ENCODE peak calls at places on chromosomes 3 and 15, in eight cellular contexts. G is stomach, D is HCT116, K is SK-N-SH, U is psoas muscle, J is bronchial epithelial cell, C is fibroblast of lung, V is ascending aorta. S is an unnamed sample.

GRCh38 chr3:57627976-57628375 is 30.8 kb upstream of the ARF4 start:
- DNase-seq in G (no peak), D (no peak), K (no peak), U (no peak), J (no peak), C (peak), V (no peak), S (no peak)

GRCh38 chr15:70113304-70113700 is 15.6 kb upstream of the TLE3 start:
- DNase-seq in G (peak), D (no peak), K (no peak), U (peak), J (no peak), C (no peak), V (peak), S (no peak)

GRCh38 chr3:69204315-69204957 is 82.0 kb upstream of the LMOD3 start:
- DNase-seq in G (no peak), D (no peak), K (no peak), U (no peak), J (peak), C (peak), V (no peak), S (no peak)

GRCh38 chr3:134644731-134645514 is 5.9 kb downstream of the KY start:
- DNase-seq in G (no peak), D (no peak), K (no peak), U (peak), J (no peak), C (peak), V (no peak), S (no peak)

GRCh38 chr3:55177749-55178148 is 249.9 kb upstream of the LRTM1 start:
- DNase-seq in G (no peak), D (no peak), K (no peak), U (no peak), J (no peak), C (peak), V (no peak), S (no peak)

GRCh38 chr15:61467823-61468222 is 238.7 kb upstream of the RORA start:
- DNase-seq in G (no peak), D (no peak), K (no peak), U (no peak), J (no peak), C (no peak), V (no peak), S (no peak)

GRCh38 chr3:52102934-52103333 is 46.6 kb upstream of the DUSP7 start:
- DNase-seq in G (no peak), D (no peak), K (no peak), U (no peak), J (no peak), C (no peak), V (no peak), S (no peak)

GRCh38 chr3:27905625-27906024 is 183.5 kb upstream of the EOMES start:
- DNase-seq in G (no peak), D (no peak), K (no peak), U (no peak), J (no peak), C (no peak), V (no peak), S (no peak)

GRCh38 chr15:99268431-99268830 is 17.1 kb downstream of the LRRC28 start:
- DNase-seq in G (no peak), D (no peak), K (no peak), U (no peak), J (no peak), C (no peak), V (no peak), S (no peak)

GRCh38 chr3:131036200-131036816 is 9.6 kb downstream of the NEK11 start:
- DNase-seq in G (no peak), D (no peak), K (no peak), U (no peak), J (peak), C (peak), V (no peak), S (peak)

GRCh38 chr3:183073839-183074615 is 25.3 kb downstream of the MCCC1 start:
- DNase-seq in G (no peak), D (peak), K (no peak), U (no peak), J (peak), C (no peak), V (no peak), S (peak)

GRCh38 chr3:72369681-72370080 is 478.6 kb downstream of the SHQ1 start:
- DNase-seq in G (no peak), D (no peak), K (no peak), U (no peak), J (no peak), C (no peak), V (no peak), S (no peak)

GRCh38 chr3:175386630-175387029 is 527.5 kb downstream of the NAALADL2 start:
- DNase-seq in G (no peak), D (no peak), K (no peak), U (no peak), J (peak), C (peak), V (no peak), S (peak)

GRCh38 chr3:39592306-39592705 is 124.8 kb downstream of the MOBP start:
- DNase-seq in G (no peak), D (no peak), K (no peak), U (no peak), J (peak), C (no peak), V (no peak), S (no peak)

GRCh38 chr3:12829886-12830784 is 11.2 kb downstream of the RPL32 start:
- DNase-seq in G (no peak), D (no peak), K (peak), U (no peak), J (peak), C (no peak), V (no peak), S (no peak)

GRCh38 chr3:133843634-133844033 is 38.0 kb downstream of the SRPRB start:
- DNase-seq in G (no peak), D (no peak), K (no peak), U (no peak), J (no peak), C (peak), V (no peak), S (peak)

GRCh38 chr3:42705962-42706585 is 3.5 kb upstream of the HHATL start:
- DNase-seq in G (no peak), D (no peak), K (no peak), U (no peak), J (no peak), C (no peak), V (no peak), S (no peak)

GRCh38 chr3:27749640-27750039 is 27.5 kb upstream of the EOMES start:
- DNase-seq in G (no peak), D (no peak), K (no peak), U (no peak), J (no peak), C (no peak), V (no peak), S (no peak)

GRCh38 chr3:196218155-196218712 is 1.9 kb downstream of the SLC51A start:
- DNase-seq in G (no peak), D (no peak), K (no peak), U (no peak), J (no peak), C (no peak), V (no peak), S (no peak)

GRCh38 chr3:12187448-12188327 is 29.0 kb upstream of the TIMP4 start:
- DNase-seq in G (no peak), D (no peak), K (no peak), U (no peak), J (peak), C (peak), V (no peak), S (no peak)

GRCh38 chr3:51971350-51971749 is 2.5 kb downstream of the ABHD14B start:
- DNase-seq in G (no peak), D (no peak), K (no peak), U (no peak), J (no peak), C (no peak), V (no peak), S (no peak)

GRCh38 chr15:42385980-42386695 is 26.8 kb downstream of the CAPN3 start:
- DNase-seq in G (no peak), D (no peak), K (no peak), U (no peak), J (no peak), C (no peak), V (no peak), S (no peak)

GRCh38 chr3:73405853-73406252 is 218.9 kb downstream of the PDZRN3 start:
- DNase-seq in G (no peak), D (no peak), K (no peak), U (no peak), J (no peak), C (peak), V (no peak), S (peak)

GRCh38 chr15:68218847-68219798 is 10.4 kb downstream of the CLN6 start:
- DNase-seq in G (peak), D (no peak), K (peak), U (no peak), J (no peak), C (no peak), V (no peak), S (no peak)

GRCh38 chr3:71006810-71007785 is 576.4 kb downstream of the FOXP1 start:
- DNase-seq in G (no peak), D (no peak), K (no peak), U (no peak), J (peak), C (peak), V (no peak), S (no peak)

GRCh38 chr3:23115171-23115877 is 87.8 kb upstream of the UBE2E2 start:
- DNase-seq in G (no peak), D (no peak), K (no peak), U (no peak), J (peak), C (no peak), V (no peak), S (no peak)

GRCh38 chr3:196624008-196624790 is 15.3 kb upstream of the NRROS start:
- DNase-seq in G (no peak), D (no peak), K (no peak), U (no peak), J (no peak), C (no peak), V (no peak), S (no peak)

GRCh38 chr3:165983284-165983683 is 146.1 kb upstream of the BCHE start:
- DNase-seq in G (no peak), D (no peak), K (no peak), U (no peak), J (peak), C (peak), V (no peak), S (no peak)

GRCh38 chr3:31377045-31377642 is 155.6 kb upstream of the STT3B start:
- DNase-seq in G (peak), D (peak), K (no peak), U (no peak), J (peak), C (peak), V (no peak), S (no peak)

GRCh38 chr3:19526071-19526470 is 377.8 kb downstream of the KCNH8 start:
- DNase-seq in G (no peak), D (no peak), K (no peak), U (no peak), J (no peak), C (no peak), V (no peak), S (no peak)

GRCh38 chr15:77033729-77034619 is 36.9 kb downstream of the TSPAN3 start:
- DNase-seq in G (peak), D (no peak), K (peak), U (peak), J (no peak), C (no peak), V (no peak), S (no peak)

GRCh38 chr3:186717039-186717457 is at the start of gene KNG1:
- DNase-seq in G (no peak), D (no peak), K (no peak), U (no peak), J (no peak), C (no peak), V (no peak), S (no peak)

GRCh38 chr3:171460226-171461086 is at the start of gene TNIK:
- DNase-seq in G (peak), D (peak), K (peak), U (peak), J (peak), C (peak), V (peak), S (peak)
- TF ChIP-seq CTCF in G (no peak), D (peak), K (peak), U (peak), J (no peak), C (peak), V (no peak), S (peak)

GRCh38 chr3:48993834-48994233 is 3.8 kb downstream of the P4HTM start:
- DNase-seq in G (no peak), D (no peak), K (no peak), U (no peak), J (no peak), C (no peak), V (no peak), S (no peak)

GRCh38 chr3:48991851-48992545 is 2.0 kb downstream of the P4HTM start:
- DNase-seq in G (no peak), D (no peak), K (no peak), U (no peak), J (peak), C (no peak), V (no peak), S (no peak)

GRCh38 chr3:48989126-48989795 is 780 bp upstream of the P4HTM start:
- DNase-seq in G (no peak), D (no peak), K (no peak), U (no peak), J (no peak), C (peak), V (no peak), S (no peak)

GRCh38 chr3:48989796-48990635 is at the start of gene P4HTM:
- DNase-seq in G (peak), D (peak), K (no peak), U (peak), J (peak), C (peak), V (peak), S (peak)

DNA sequence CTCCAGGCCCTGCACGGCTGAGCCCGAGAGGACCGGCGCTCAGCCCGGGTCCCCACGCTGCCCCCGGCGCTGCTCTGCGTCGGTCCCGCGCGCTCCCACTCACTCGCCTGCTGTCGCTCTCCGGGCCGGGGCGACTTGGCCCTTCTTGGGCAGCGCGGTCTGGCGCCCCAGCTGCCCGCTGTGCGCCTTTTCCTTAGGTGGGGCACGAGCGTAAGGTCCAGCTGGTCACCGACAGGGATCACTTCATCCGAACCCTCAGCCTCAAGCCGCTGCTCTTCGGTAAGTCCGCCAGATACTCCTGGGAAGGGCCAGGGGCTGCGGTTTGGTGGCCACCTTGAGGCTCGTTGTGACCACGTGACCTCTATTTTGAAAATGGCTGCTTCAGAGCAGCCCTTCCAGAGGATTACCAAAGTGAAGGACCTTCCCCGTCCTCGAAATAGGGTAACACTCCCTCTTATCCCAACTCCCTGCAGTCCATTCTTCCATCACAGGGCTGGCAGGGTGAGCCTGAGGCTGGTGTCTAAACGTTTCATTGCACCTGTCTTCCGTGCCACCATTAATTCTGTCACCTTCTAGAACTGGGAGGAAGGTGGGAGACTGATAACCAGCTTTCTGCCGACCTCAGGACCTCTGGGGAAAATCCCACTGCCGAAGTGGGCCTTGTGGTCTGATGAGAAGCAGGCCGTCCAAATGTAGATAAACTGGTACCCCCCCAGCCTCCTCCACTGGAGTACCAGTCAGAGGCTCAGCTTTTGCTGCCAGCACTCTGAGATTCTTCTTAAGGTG is 788 bp downstream of the P4HTM start:
- DNase-seq in G (no peak), D (no peak), K (no peak), U (peak), J (no peak), C (peak), V (no peak), S (no peak)
- H3K4me3 ChIP-seq in G (peak), D (peak), K (peak), U (peak), J (peak), C (peak), V (peak), S (peak)

DNA sequence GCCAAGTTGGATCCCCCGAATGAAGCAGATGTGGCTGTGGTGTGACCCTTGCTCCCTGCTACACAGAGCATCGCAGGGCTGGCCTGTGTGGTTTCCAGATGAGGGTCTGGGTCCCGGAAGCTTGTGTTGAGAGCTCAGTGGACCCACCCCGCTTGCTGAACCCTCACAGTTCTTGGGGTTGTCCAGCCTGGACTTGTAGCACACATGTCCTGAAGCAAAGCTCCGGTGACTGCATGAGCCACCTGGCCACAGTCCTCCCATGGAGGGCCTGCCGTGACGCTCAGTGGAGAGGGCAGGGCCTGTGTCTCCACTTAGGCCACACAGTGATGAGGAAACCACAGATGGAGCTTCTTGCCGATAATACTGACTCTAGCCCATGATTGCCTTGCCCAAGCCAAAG is 62.7 kb downstream of the RGMA start:
- DNase-seq in G (no peak), D (no peak), K (no peak), U (no peak), J (no peak), C (no peak), V (no peak), S (no peak)
- TF ChIP-seq CTCF in G (no peak), D (no peak), K (no peak), U (no peak), J (no peak), C (no peak), V (no peak), S (no peak)

GRCh38 chr3:101676765-101677435 is at the start of gene ZBTB11:
- DNase-seq in G (peak), D (peak), K (peak), U (peak), J (peak), C (peak), V (peak), S (peak)
- H3K4me3 ChIP-seq in G (peak), D (peak), K (peak), U (peak), J (peak), C (peak), V (peak), S (peak)

GRCh38 chr15:31212956-31213694 is 111.6 kb upstream of the TRPM1 start:
- DNase-seq in G (no peak), D (no peak), K (no peak), U (no peak), J (no peak), C (no peak), V (no peak), S (no peak)

GRCh38 chr15:31212286-31212685 is 110.8 kb upstream of the TRPM1 start:
- DNase-seq in G (no peak), D (no peak), K (no peak), U (no peak), J (no peak), C (no peak), V (no peak), S (no peak)

GRCh38 chr15:31215490-31216209 is 111.0 kb upstream of the KLF13 start:
- DNase-seq in G (peak), D (no peak), K (peak), U (peak), J (no peak), C (peak), V (peak), S (no peak)

GRCh38 chr15:31214864-31215489 is 111.7 kb upstream of the KLF13 start:
- DNase-seq in G (peak), D (no peak), K (no peak), U (peak), J (peak), C (no peak), V (peak), S (no peak)

DNA sequence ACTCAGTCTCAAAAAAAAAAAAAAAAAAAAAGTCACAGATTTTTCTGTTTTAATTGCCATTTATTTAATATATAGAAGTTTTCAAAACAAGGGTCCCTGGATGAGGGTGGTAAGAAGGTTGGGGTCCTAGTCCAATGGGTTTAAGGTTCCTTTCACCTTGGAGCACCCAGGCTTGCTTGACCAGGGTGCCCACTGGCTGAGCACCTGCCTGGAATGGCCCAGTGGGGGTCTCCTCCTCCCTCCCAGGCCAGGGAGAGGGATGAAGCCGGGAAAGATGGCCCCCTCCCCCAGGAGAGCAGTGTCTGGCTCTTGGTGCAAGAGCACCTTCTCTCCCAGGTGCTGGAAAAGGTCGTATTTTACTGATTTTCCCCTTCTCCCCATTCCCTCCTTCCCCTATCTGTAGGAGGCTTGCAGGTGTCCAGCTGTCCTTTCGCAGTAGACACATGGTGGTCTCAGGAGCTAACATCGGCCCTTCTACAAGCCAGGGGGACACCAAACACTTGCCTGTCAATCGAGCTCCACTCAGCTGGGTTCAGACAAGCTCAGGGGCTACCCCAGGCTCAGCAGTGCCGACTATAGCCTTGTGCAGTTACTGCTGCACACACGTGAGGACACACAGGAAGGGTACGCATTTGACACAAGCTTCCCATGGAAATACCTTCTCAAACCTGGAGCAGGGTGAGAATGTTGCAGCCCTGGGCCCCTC is 112.3 kb upstream of the KLF13 start:
- DNase-seq in G (no peak), D (no peak), K (no peak), U (no peak), J (no peak), C (no peak), V (no peak), S (no peak)
- TF ChIP-seq CTCF in G (no peak), D (no peak), K (no peak), U (no peak), J (peak), C (no peak), V (no peak), S (no peak)

GRCh38 chr15:84828433-84828908 is 11.3 kb downstream of the ALPK3 start:
- DNase-seq in G (no peak), D (no peak), K (no peak), U (peak), J (no peak), C (no peak), V (no peak), S (no peak)
- H3K4me3 ChIP-seq in G (no peak), D (no peak), K (no peak), U (no peak), J (no peak), C (no peak), V (no peak), S (no peak)

GRCh38 chr3:123015596-123015995 is 12.0 kb downstream of the SEMA5B start:
- DNase-seq in G (no peak), D (no peak), K (no peak), U (no peak), J (no peak), C (no peak), V (no peak), S (no peak)
- TF ChIP-seq CTCF in G (no peak), D (no peak), K (no peak), U (no peak), J (no peak), C (no peak), V (no peak), S (no peak)

GRCh38 chr3:9401986-9402385 is 4.6 kb downstream of the SETD5 start:
- DNase-seq in G (no peak), D (no peak), K (no peak), U (no peak), J (no peak), C (no peak), V (no peak), S (no peak)

GRCh38 chr3:9403463-9403862 is 6.0 kb downstream of the SETD5 start:
- DNase-seq in G (no peak), D (no peak), K (no peak), U (no peak), J (no peak), C (no peak), V (no peak), S (no peak)

GRCh38 chr3:9404680-9405079 is 7.3 kb downstream of the SETD5 start:
- DNase-seq in G (no peak), D (no peak), K (peak), U (no peak), J (no peak), C (no peak), V (no peak), S (no peak)

GRCh38 chr3:9400626-9401025 is 3.2 kb downstream of the SETD5 start:
- DNase-seq in G (no peak), D (no peak), K (no peak), U (no peak), J (no peak), C (no peak), V (no peak), S (no peak)

GRCh38 chr3:9402410-9403228 is 5.2 kb downstream of the SETD5 start:
- DNase-seq in G (peak), D (no peak), K (peak), U (no peak), J (no peak), C (peak), V (no peak), S (no peak)
- H3K4me3 ChIP-seq in G (no peak), D (no peak), K (no peak), U (peak), J (no peak), C (peak), V (peak), S (no peak)

S was measured in BJ.